ENCODE peak calls at places on chromosomes 16 and 17, in ten cellular contexts. T is ovary, D is GM12864, W is astrocyte of the spinal cord, N is Peyer's patch, G is A673, B is BJ, X is foreskin fibroblast, O is PC-3, E is fibroblast of the aortic adventitia. H is an unnamed sample.
A peak's percentile ranks its signal among the peaks of the same experiment; 100 is the strongest.

GRCh38 chr17:8885968-8886674 is 18.6 kb upstream of the PIK3R6 start:
- DNase-seq in W (no peak), B (no peak), X (no peak), G (no peak), D (no peak), N (no peak), E (no peak), T (no peak), O (no peak), H (no peak)

GRCh38 chr17:39094607-39095308 is 56.7 kb downstream of the PLXDC1 start:
- DNase-seq in D (no peak), O (no peak), B (no peak), E (no peak), W (no peak), X (no peak), G (no peak), T (no peak), N (no peak), H (no peak)

GRCh38 chr17:61415374-61416210 is 15.9 kb downstream of the TBX2 start:
- DNase-seq in X (no peak), O (no peak), N (peak; percentile 39), G (no peak), D (no peak), T (no peak), B (no peak), W (no peak), E (no peak), H (no peak)

GRCh38 chr17:21218101-21218500 is 4.1 kb upstream of the TMEM11 start:
- DNase-seq in N (no peak), E (peak; percentile 18), T (no peak), X (no peak), B (no peak), G (peak; percentile 60), D (no peak), W (no peak), O (no peak), H (no peak)

GRCh38 chr17:38749222-38750043 is 1.3 kb upstream of the PCGF2 start:
- DNase-seq in E (peak; percentile 68), D (no peak), X (peak; percentile 68), W (peak; percentile 63), T (peak; percentile 95), G (peak; percentile 45), O (peak; percentile 73), N (peak; percentile 89), B (peak; percentile 18), H (peak; percentile 9)

GRCh38 chr17:82492647-82493516 is 26.6 kb upstream of the FOXK2 start:
- DNase-seq in O (peak; percentile 82), W (peak; percentile 57), N (no peak), D (no peak), E (peak; percentile 68), G (no peak), X (peak; percentile 48), T (no peak), B (no peak), H (no peak)

GRCh38 chr16:89489040-89489721 is 1.2 kb downstream of the ANKRD11 start:
- DNase-seq in N (peak; percentile 85), E (peak; percentile 97), B (peak; percentile 67), G (peak; percentile 95), O (peak; percentile 82), T (peak; percentile 81), X (peak; percentile 95), W (peak; percentile 92), D (peak; percentile 94), H (peak; percentile 67)

GRCh38 chr16:76035689-76036088 is 241.5 kb upstream of the CNTNAP4 start:
- DNase-seq in X (no peak), E (no peak), W (no peak), T (no peak), O (peak; percentile 18), D (no peak), G (no peak), N (no peak), B (no peak), H (no peak)

GRCh38 chr17:79102214-79102613 is 27.6 kb downstream of the ENGASE start:
- DNase-seq in B (no peak), T (no peak), D (no peak), O (no peak), G (no peak), X (no peak), N (no peak), W (no peak), E (no peak), H (no peak)

GRCh38 chr17:79105937-79106336 is 31.3 kb downstream of the ENGASE start:
- DNase-seq in X (no peak), T (no peak), W (no peak), D (no peak), B (no peak), O (no peak), G (no peak), E (no peak), N (no peak), H (no peak)

GRCh38 chr17:79107499-79108231 is 33.0 kb downstream of the ENGASE start:
- DNase-seq in B (no peak), D (no peak), T (no peak), W (no peak), N (no peak), X (no peak), O (no peak), E (no peak), G (no peak), H (no peak)

GRCh38 chr17:79106958-79107357 is 32.3 kb downstream of the ENGASE start:
- DNase-seq in N (no peak), G (no peak), B (no peak), D (no peak), E (no peak), T (no peak), X (no peak), W (no peak), O (no peak), H (no peak)

DNA sequence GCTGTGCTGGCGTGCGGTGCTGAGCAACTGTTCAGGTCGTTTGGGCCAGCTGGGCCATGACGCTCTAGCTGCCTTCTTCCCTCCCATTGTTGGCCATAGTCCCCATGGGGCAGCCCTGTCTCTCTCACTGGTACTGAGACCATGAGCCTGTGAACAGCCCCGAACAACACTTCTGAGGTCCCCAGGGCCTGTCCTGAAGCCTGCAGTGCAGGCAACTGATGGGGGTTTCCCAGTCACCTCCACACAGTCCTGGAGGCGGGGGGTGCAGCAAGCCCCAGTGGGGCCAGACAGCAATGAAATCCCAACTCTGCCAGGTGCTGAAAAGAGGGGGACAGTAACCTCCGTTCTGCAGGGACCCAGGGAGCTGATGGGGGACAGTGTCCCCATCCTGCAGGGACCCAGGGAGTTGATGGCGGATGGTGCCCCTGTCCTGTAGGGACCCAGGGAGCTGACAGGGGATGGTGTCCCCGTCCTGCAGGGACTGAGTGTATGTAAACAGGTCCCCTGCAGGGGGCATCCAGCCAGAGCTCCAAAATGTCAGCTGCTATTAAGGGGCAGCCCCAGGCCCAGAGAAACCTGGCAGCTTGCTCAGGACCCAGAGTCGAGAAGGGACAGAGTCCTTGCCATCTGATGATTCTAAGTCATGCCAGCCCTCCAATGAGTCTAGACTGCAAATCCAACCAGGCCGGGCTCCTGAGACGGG is 30.4 kb downstream of the ENGASE start:
- DNase-seq in T (no peak), N (no peak), X (no peak), B (no peak), O (no peak), W (no peak), E (no peak), D (no peak), G (no peak), H (no peak)
- TF ChIP-seq CTCF in T (no peak), N (no peak), X (no peak), B (no peak), O (peak; percentile 24), W (no peak), E (no peak), D (no peak), G (no peak), H (no peak)

GRCh38 chr17:28499366-28499668 is 6.8 kb upstream of the FOXN1 start:
- DNase-seq in D (no peak), B (no peak), G (no peak), E (no peak), T (no peak), N (peak; percentile 81), O (no peak), X (no peak), W (no peak), H (no peak)

GRCh38 chr17:28498652-28499365 is 7.3 kb upstream of the FOXN1 start:
- DNase-seq in G (no peak), W (no peak), D (no peak), N (peak; percentile 61), X (no peak), E (no peak), T (no peak), O (no peak), B (no peak), H (no peak)

GRCh38 chr17:28500712-28501379 is 5.3 kb upstream of the FOXN1 start:
- DNase-seq in O (no peak), D (peak; percentile 53), B (no peak), X (no peak), G (no peak), T (no peak), E (no peak), N (no peak), W (no peak), H (no peak)

GRCh38 chr17:28501421-28502284 is 4.5 kb upstream of the FOXN1 start:
- DNase-seq in N (no peak), W (no peak), D (no peak), G (no peak), B (no peak), O (no peak), T (no peak), X (no peak), E (no peak), H (no peak)

DNA sequence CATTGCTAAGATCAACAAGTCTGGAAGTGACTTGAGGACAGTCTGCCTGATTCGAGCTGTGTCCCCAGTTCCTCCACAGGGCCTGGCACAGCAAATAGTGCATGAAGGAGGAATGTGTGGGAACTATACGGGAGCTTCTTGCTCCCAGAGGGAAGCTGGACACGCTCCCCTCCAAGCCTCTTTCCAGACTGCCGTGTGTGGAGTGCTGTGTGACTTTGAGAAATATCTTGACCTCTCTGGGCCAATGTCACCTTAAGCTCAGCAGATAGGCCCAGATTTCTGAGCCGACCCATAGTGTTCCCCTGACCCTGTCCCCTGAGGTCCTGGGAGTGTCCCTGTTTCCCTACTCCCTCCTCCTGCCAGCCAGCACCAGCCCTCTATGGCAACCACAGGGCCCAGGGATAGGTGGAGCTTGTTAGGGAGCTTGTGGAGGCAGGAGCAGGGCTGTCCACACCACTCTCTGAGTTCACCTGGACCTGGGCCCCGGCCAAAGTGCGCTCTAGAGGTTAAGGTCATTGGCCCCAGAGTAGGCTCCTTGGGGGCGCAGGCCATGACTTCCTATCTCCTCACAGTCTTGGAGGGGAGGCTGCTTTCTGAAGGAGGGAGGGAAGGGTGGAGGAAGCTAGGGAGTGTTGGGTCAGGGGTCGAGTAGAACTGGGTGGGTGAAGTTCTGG is 6.3 kb upstream of the FOXN1 start:
- DNase-seq in T (no peak), N (peak; percentile 53), O (no peak), B (no peak), X (no peak), D (no peak), E (no peak), W (no peak), G (no peak), H (no peak)
- H3K4me3 ChIP-seq in T (no peak overlapping the region), N (no peak overlapping the region), O (no peak overlapping the region), B (no peak overlapping the region), X (no peak overlapping the region), D (no peak overlapping the region), E (no peak overlapping the region), W (no peak overlapping the region), G (no peak overlapping the region), H (no peak overlapping the region)

DNA sequence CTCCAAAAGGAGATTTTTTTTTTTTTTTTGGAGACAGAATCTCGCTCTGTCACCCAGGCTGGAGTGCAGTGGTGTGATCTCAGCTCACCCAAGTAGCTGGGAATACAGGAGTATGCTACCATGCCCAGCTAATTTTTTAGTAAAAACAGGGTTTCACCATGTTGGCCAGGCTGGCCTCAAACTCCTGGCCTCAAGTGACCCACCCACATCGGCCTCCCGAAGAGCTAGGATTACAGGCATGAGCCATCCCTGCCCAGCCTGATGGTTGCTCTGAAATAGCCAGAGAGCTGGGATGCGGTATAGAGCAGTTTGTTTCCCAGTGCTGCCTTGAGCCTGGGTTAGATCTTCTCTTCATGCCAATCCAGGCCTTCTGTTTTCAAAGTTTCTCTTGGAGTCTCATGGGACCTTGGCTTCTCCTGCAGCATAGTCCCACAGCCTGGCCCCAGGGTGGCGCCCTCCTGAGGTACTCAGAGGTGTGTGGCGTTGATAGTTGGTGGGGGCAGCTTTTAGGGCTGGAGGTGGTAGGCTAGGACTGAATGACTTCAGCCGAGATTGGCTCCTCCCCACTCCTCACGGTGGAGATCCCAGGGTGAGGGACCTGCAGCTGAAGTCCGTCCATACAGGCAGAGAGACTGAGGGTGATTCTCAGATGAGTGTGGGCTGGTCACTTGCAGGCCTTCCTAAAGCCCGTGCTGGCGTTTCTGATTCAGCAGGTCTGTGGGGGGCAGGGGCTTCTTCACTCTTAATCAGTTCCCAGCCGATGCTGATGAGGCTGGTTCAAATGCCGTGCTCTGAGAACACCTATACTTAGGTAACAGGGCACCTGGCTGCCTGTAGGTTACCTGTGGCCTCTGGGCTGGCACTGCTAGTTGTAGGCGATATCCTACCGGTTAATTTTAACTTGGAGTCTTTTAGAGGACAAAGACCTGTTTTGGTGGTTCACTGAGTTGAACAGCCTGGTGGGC is 52.0 kb downstream of the TNFRSF13B start:
- DNase-seq in D (no peak), N (peak; percentile 34), W (no peak), B (no peak), O (no peak), T (no peak), X (no peak), E (no peak), G (peak; percentile 20), H (no peak)
- TF ChIP-seq CTCF in D (no peak), N (no peak), W (no peak), B (no peak), O (peak; percentile 48), T (no peak), X (no peak), E (no peak), G (peak; percentile 34), H (peak; percentile 15)

GRCh38 chr16:69386596-69386995 is 789 bp upstream of the TERF2 start:
- DNase-seq in B (no peak), W (peak; percentile 28), X (no peak), N (no peak), O (no peak), G (no peak), D (no peak), E (peak; percentile 50), T (no peak), H (no peak)
- H3K4me3 ChIP-seq in B (no peak overlapping the region), W (no peak overlapping the region), X (peak overlapping the region; percentile 96), N (no peak overlapping the region), O (peak overlapping the region; percentile 87), G (peak overlapping the region; percentile 75), D (no peak overlapping the region), E (no peak overlapping the region), T (no peak overlapping the region), H (peak overlapping the region; percentile 65)